ENCODE peak calls at places on chromosomes 6 and 20, in nine cellular contexts. K is testis, A is cardiac fibroblast, M is RWPE1, E is WTC11, W is mesothelial cell of epicardium, F is uterus, J is spleen, Z is lower leg skin. V is an unnamed sample.

GRCh38 chr6:37311666-37312473 is 41.9 kb upstream of the RNF8 start:
- DNase-seq in K (no peak), A (peak), M (no peak), E (no peak), W (no peak), F (no peak), J (no peak), Z (no peak), V (no peak)

GRCh38 chr20:35006531-35006971 is 50.9 kb downstream of the MYH7B start:
- DNase-seq in K (peak), A (no peak), M (no peak), E (peak), W (no peak), F (peak), J (peak), Z (peak), V (no peak)

GRCh38 chr20:63835031-63835858 is 4.2 kb upstream of the ZBTB46 start:
- DNase-seq in K (peak), A (peak), M (peak), E (peak), W (peak), F (peak), J (peak), Z (peak), V (peak)

GRCh38 chr6:70905676-70906075 is 51.2 kb downstream of the B3GAT2 start:
- DNase-seq in K (no peak), A (no peak), M (no peak), E (no peak), W (no peak), F (no peak), J (no peak), Z (no peak), V (no peak)

GRCh38 chr6:155228549-155229166 is 35.2 kb upstream of the CLDN20 start:
- DNase-seq in K (no peak), A (peak), M (no peak), E (no peak), W (no peak), F (no peak), J (no peak), Z (no peak), V (no peak)

GRCh38 chr20:15600565-15600964 is 972.7 kb downstream of the KIF16B start:
- DNase-seq in K (no peak), A (no peak), M (no peak), E (no peak), W (no peak), F (no peak), J (no peak), Z (no peak), V (no peak)

GRCh38 chr6:145067430-145067829 is 667.9 kb downstream of the EPM2A start:
- DNase-seq in K (no peak), A (peak), M (peak), E (no peak), W (no peak), F (no peak), J (no peak), Z (no peak), V (no peak)

GRCh38 chr6:133740784-133741183 is 148.1 kb upstream of the TCF21 start:
- DNase-seq in K (no peak), A (no peak), M (no peak), E (no peak), W (no peak), F (no peak), J (no peak), Z (no peak), V (no peak)

GRCh38 chr20:63682384-63683139 is 13.9 kb upstream of the TNFRSF6B start:
- DNase-seq in K (no peak), A (peak), M (peak), E (no peak), W (no peak), F (peak), J (peak), Z (no peak), V (no peak)

GRCh38 chr6:75436869-75437268 is 56.7 kb downstream of the FILIP1 start:
- DNase-seq in K (peak), A (peak), M (no peak), E (no peak), W (no peak), F (peak), J (no peak), Z (no peak), V (no peak)

GRCh38 chr6:135851442-135852271 is at the start of gene PDE7B:
- DNase-seq in K (peak), A (peak), M (peak), E (peak), W (peak), F (peak), J (peak), Z (peak), V (no peak)

GRCh38 chr20:31579245-31579644 is 25.8 kb upstream of the ID1 start:
- DNase-seq in K (no peak), A (no peak), M (no peak), E (no peak), W (no peak), F (no peak), J (no peak), Z (no peak), V (peak)

GRCh38 chr20:2742934-2743559 is 50.5 kb downstream of the EBF4 start:
- DNase-seq in K (peak), A (peak), M (peak), E (peak), W (peak), F (no peak), J (peak), Z (no peak), V (peak)

GRCh38 chr6:111994791-111995190 is 59.1 kb upstream of the CCN6 start:
- DNase-seq in K (no peak), A (no peak), M (no peak), E (no peak), W (no peak), F (no peak), J (no peak), Z (no peak), V (no peak)

GRCh38 chr6:12529364-12530019 is 187.1 kb upstream of the PHACTR1 start:
- DNase-seq in K (no peak), A (no peak), M (no peak), E (peak), W (no peak), F (no peak), J (no peak), Z (no peak), V (no peak)

GRCh38 chr20:1824834-1825233 is 70.4 kb upstream of the SIRPA start:
- DNase-seq in K (no peak), A (peak), M (no peak), E (no peak), W (no peak), F (no peak), J (no peak), Z (no peak), V (no peak)

GRCh38 chr6:33453361-33454008 is 891 bp upstream of the ZBTB9 start:
- DNase-seq in K (peak), A (peak), M (no peak), E (no peak), W (no peak), F (no peak), J (no peak), Z (no peak), V (no peak)

GRCh38 chr20:57501461-57502330 is 23.2 kb downstream of the CTCFL start:
- DNase-seq in K (no peak), A (no peak), M (no peak), E (no peak), W (peak), F (no peak), J (no peak), Z (peak), V (no peak)
- TF ChIP-seq CTCF in K (no peak), A (no peak), M (no peak), E (no peak), W (no peak), F (no peak), J (no peak), Z (no peak), V (no peak)

GRCh38 chr6:109440325-109441068 is at the start of the genes PPIL6 and SMPD2:
- DNase-seq in K (peak), A (peak), M (peak), E (peak), W (peak), F (peak), J (peak), Z (peak), V (peak)
- TF ChIP-seq CTCF in K (peak), A (no peak), M (no peak), E (peak), W (peak), F (peak), J (peak), Z (no peak), V (peak)

GRCh38 chr20:24533449-24533848 is 64.0 kb downstream of the SYNDIG1 start:
- DNase-seq in K (no peak), A (no peak), M (no peak), E (peak), W (no peak), F (no peak), J (no peak), Z (no peak), V (no peak)
- TF ChIP-seq CTCF in K (no peak), A (no peak), M (no peak), E (peak), W (no peak), F (no peak), J (no peak), Z (no peak), V (no peak)

GRCh38 chr20:41018153-41018552 is 10.5 kb upstream of the TOP1 start:
- DNase-seq in K (no peak), A (no peak), M (peak), E (no peak), W (no peak), F (no peak), J (no peak), Z (no peak), V (no peak)

GRCh38 chr20:41011551-41012067 is 17.0 kb upstream of the TOP1 start:
- DNase-seq in K (no peak), A (no peak), M (no peak), E (no peak), W (no peak), F (no peak), J (no peak), Z (no peak), V (no peak)

GRCh38 chr20:41014557-41015088 is 14.0 kb upstream of the TOP1 start:
- DNase-seq in K (no peak), A (peak), M (no peak), E (no peak), W (no peak), F (no peak), J (no peak), Z (no peak), V (no peak)

GRCh38 chr20:41017448-41018042 is 11.1 kb upstream of the TOP1 start:
- DNase-seq in K (no peak), A (no peak), M (peak), E (no peak), W (no peak), F (no peak), J (no peak), Z (no peak), V (no peak)
- TF ChIP-seq CTCF in K (no peak), A (no peak), M (no peak), E (no peak), W (no peak), F (no peak), J (no peak), Z (no peak), V (no peak)

GRCh38 chr6:1388927-1389790 is at the start of gene FOXF2:
- DNase-seq in K (no peak), A (no peak), M (no peak), E (peak), W (no peak), F (no peak), J (no peak), Z (no peak), V (no peak)

GRCh38 chr6:1390805-1391511 is 1.6 kb downstream of the FOXF2 start:
- DNase-seq in K (no peak), A (no peak), M (no peak), E (peak), W (no peak), F (no peak), J (peak), Z (no peak), V (no peak)

GRCh38 chr6:1389791-1390070 is 355 bp downstream of the FOXF2 start:
- DNase-seq in K (no peak), A (no peak), M (no peak), E (no peak), W (no peak), F (no peak), J (peak), Z (no peak), V (no peak)

GRCh38 chr6:1391692-1392309 is 2.4 kb downstream of the FOXF2 start:
- DNase-seq in K (no peak), A (no peak), M (no peak), E (no peak), W (no peak), F (no peak), J (peak), Z (peak), V (no peak)

DNA sequence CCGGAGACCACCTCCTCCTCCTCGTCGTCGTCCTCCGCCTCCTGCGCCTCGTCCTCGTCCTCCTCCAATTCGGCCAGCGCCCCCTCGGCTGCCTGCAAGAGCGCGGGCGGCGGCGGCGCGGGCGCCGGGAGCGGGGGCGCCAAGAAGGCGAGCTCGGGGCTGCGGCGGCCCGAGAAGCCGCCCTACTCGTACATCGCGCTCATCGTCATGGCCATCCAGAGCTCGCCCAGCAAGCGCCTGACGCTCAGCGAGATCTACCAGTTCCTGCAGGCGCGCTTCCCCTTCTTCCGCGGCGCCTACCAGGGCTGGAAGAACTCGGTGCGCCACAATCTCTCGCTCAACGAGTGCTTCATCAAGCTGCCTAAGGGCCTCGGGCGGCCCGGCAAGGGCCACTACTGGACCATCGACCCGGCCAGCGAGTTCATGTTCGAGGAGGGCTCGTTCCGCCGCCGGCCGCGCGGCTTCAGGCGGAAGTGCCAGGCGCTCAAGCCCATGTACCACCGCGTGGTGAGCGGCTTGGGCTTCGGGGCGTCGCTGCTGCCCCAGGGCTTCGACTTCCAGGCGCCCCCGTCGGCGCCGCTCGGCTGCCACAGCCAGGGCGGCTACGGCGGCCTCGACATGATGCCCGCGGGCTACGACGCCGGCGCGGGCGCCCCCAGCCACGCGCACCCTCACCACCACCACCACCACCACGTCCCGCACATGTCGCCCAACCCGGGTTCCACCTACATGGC is 862 bp downstream of the FOXF2 start:
- DNase-seq in K (no peak), A (peak), M (no peak), E (peak), W (no peak), F (no peak), J (peak), Z (no peak), V (no peak)
- TF ChIP-seq CTCF in K (no peak), A (no peak), M (no peak), E (no peak), W (no peak), F (no peak), J (no peak), Z (no peak), V (no peak)

GRCh38 chr6:39451831-39452230 is 129.3 kb upstream of the KCNK16 start:
- DNase-seq in K (no peak), A (peak), M (no peak), E (peak), W (no peak), F (no peak), J (no peak), Z (no peak), V (no peak)
- TF ChIP-seq CTCF in K (no peak), A (peak), M (no peak), E (peak), W (peak), F (no peak), J (peak), Z (no peak), V (peak)

GRCh38 chr6:169490830-169491229 is 211.0 kb downstream of the WDR27 start:
- DNase-seq in K (no peak), A (peak), M (no peak), E (no peak), W (no peak), F (no peak), J (no peak), Z (no peak), V (no peak)

GRCh38 chr6:169491482-169491881 is 210.3 kb downstream of the WDR27 start:
- DNase-seq in K (no peak), A (no peak), M (no peak), E (no peak), W (no peak), F (no peak), J (no peak), Z (no peak), V (no peak)

GRCh38 chr6:169490409-169490708 is 211.5 kb downstream of the WDR27 start:
- DNase-seq in K (no peak), A (no peak), M (no peak), E (no peak), W (no peak), F (no peak), J (no peak), Z (no peak), V (no peak)

GRCh38 chr6:169489642-169490408 is 212.0 kb downstream of the WDR27 start:
- DNase-seq in K (no peak), A (no peak), M (no peak), E (no peak), W (no peak), F (no peak), J (no peak), Z (no peak), V (no peak)

DNA sequence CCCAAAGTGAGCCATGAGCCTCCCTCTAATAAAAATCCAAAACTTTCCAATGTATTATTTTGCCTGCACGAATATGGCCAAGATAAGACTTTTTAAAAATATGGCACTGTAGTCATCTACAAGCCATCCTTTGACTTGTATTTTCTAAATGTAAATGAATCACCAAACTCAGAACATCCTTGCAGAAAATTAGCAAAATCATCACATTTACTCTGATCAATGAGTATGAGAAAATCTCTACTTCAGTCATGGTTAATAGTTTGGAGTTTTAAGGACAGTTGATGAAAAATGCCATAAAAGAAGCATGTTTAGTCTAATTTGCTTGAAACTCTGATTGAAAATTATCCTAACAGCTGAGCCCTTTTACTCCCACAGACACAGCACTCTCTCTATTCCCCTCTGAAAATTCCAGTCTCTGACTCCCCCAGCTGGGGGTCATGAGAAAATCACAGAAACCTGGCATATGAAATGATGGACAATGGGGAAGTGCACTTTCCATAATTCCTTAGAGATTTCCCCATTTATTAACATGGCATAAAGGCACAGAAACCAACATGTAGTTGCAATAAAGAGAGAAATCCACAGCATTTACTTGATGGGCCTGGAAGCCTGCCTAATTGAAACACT is 214.1 kb downstream of the WDR27 start:
- DNase-seq in K (no peak), A (peak), M (peak), E (no peak), W (no peak), F (no peak), J (no peak), Z (no peak), V (no peak)
- TF ChIP-seq CTCF in K (no peak), A (no peak), M (no peak), E (no peak), W (no peak), F (peak), J (no peak), Z (no peak), V (no peak)

GRCh38 chr6:4788953-4789584 is 12.9 kb downstream of the CDYL start:
- DNase-seq in K (no peak), A (no peak), M (no peak), E (peak), W (no peak), F (no peak), J (peak), Z (no peak), V (no peak)

GRCh38 chr6:4791174-4791573 is 15.0 kb downstream of the CDYL start:
- DNase-seq in K (no peak), A (no peak), M (no peak), E (no peak), W (no peak), F (no peak), J (no peak), Z (no peak), V (no peak)

GRCh38 chr6:4786936-4787504 is 10.8 kb downstream of the CDYL start:
- DNase-seq in K (no peak), A (no peak), M (no peak), E (no peak), W (no peak), F (no peak), J (no peak), Z (no peak), V (no peak)

GRCh38 chr6:4788482-4788881 is 12.3 kb downstream of the CDYL start:
- DNase-seq in K (no peak), A (no peak), M (no peak), E (no peak), W (no peak), F (no peak), J (no peak), Z (no peak), V (no peak)

GRCh38 chr6:4790158-4790899 is 14.1 kb downstream of the CDYL start:
- DNase-seq in K (no peak), A (no peak), M (no peak), E (no peak), W (no peak), F (no peak), J (no peak), Z (no peak), V (no peak)
- TF ChIP-seq CTCF in K (no peak), A (no peak), M (no peak), E (peak), W (peak), F (no peak), J (peak), Z (no peak), V (no peak)

GRCh38 chr20:45096781-45097180 is 4.1 kb downstream of the KCNS1 start:
- DNase-seq in K (no peak), A (no peak), M (no peak), E (no peak), W (no peak), F (no peak), J (no peak), Z (no peak), V (no peak)

GRCh38 chr20:45098096-45098773 is 2.7 kb downstream of the KCNS1 start:
- DNase-seq in K (peak), A (peak), M (peak), E (peak), W (no peak), F (no peak), J (no peak), Z (no peak), V (no peak)

GRCh38 chr20:45094864-45095574 is 5.9 kb downstream of the KCNS1 start:
- DNase-seq in K (no peak), A (no peak), M (no peak), E (no peak), W (no peak), F (no peak), J (no peak), Z (no peak), V (no peak)

GRCh38 chr20:45095753-45096371 is 5.1 kb downstream of the KCNS1 start:
- DNase-seq in K (peak), A (peak), M (peak), E (peak), W (no peak), F (peak), J (no peak), Z (no peak), V (no peak)

GRCh38 chr20:45097485-45098095 is 3.3 kb downstream of the KCNS1 start:
- DNase-seq in K (peak), A (peak), M (peak), E (peak), W (no peak), F (no peak), J (peak), Z (no peak), V (no peak)
- TF ChIP-seq CTCF in K (peak), A (peak), M (no peak), E (no peak), W (no peak), F (no peak), J (peak), Z (no peak), V (no peak)